ENCODE peak calls at places on chromosomes 16 and 17, in seven cellular contexts. One of them, this sample, is unnamed.

GRCh38 chr17:40361925-40362695 is 2.4 kb downstream of the GJD3 start:
- DNase-seq in astrocyte: no peak
- DNase-seq in fibroblast of pulmonary artery: no peak
- DNase-seq in breast epithelium: no peak
- DNase-seq in endothelial cell: no peak
- DNase-seq in A549: no peak
- DNase-seq in CD8-positive, alpha-beta T cell: no peak
- DNase-seq in this sample: no peak

GRCh38 chr17:74542166-74542565 is 3.7 kb downstream of the CD300C start:
- DNase-seq in astrocyte: no peak
- DNase-seq in fibroblast of pulmonary artery: no peak
- DNase-seq in breast epithelium: no peak
- DNase-seq in endothelial cell: no peak
- DNase-seq in A549: no peak
- DNase-seq in CD8-positive, alpha-beta T cell: no peak
- DNase-seq in this sample: no peak

GRCh38 chr17:4854181-4854681 is 21.1 kb downstream of the MINK1 start:
- DNase-seq in astrocyte: peak; percentile 44
- DNase-seq in fibroblast of pulmonary artery: no peak
- DNase-seq in breast epithelium: peak; percentile 85
- DNase-seq in endothelial cell: no peak
- DNase-seq in A549: peak; percentile 31
- DNase-seq in CD8-positive, alpha-beta T cell: no peak
- DNase-seq in this sample: no peak

GRCh38 chr17:3928394-3928793 is 12.1 kb upstream of the P2RX1 start:
- DNase-seq in astrocyte: no peak
- DNase-seq in fibroblast of pulmonary artery: no peak
- DNase-seq in breast epithelium: no peak
- DNase-seq in endothelial cell: no peak
- DNase-seq in A549: no peak
- DNase-seq in CD8-positive, alpha-beta T cell: no peak
- DNase-seq in this sample: no peak

GRCh38 chr16:15482068-15482747 is 47.8 kb downstream of the BMERB1 start:
- DNase-seq in astrocyte: peak; percentile 97
- DNase-seq in fibroblast of pulmonary artery: peak; percentile 95
- DNase-seq in breast epithelium: peak; percentile 35
- DNase-seq in endothelial cell: peak; percentile 6
- DNase-seq in A549: peak; percentile 99
- DNase-seq in CD8-positive, alpha-beta T cell: no peak
- DNase-seq in this sample: no peak

GRCh38 chr17:82153745-82154375 is 55.8 kb upstream of the FASN start:
- DNase-seq in astrocyte: peak; percentile 16
- DNase-seq in fibroblast of pulmonary artery: peak; percentile 77
- DNase-seq in breast epithelium: peak; percentile 75
- DNase-seq in endothelial cell: peak; percentile 87
- DNase-seq in A549: peak; percentile 78
- DNase-seq in CD8-positive, alpha-beta T cell: peak; percentile 92
- DNase-seq in this sample: peak; percentile 71

GRCh38 chr16:55091871-55092230 is 161.2 kb downstream of the IRX5 start:
- DNase-seq in astrocyte: no peak
- DNase-seq in fibroblast of pulmonary artery: no peak
- DNase-seq in breast epithelium: no peak
- DNase-seq in endothelial cell: no peak
- DNase-seq in A549: no peak
- DNase-seq in CD8-positive, alpha-beta T cell: no peak
- DNase-seq in this sample: no peak

GRCh38 chr16:25014500-25015147 is 545 bp downstream of the ARHGAP17 start:
- DNase-seq in astrocyte: peak; percentile 44
- DNase-seq in fibroblast of pulmonary artery: peak; percentile 58
- DNase-seq in breast epithelium: peak; percentile 30
- DNase-seq in endothelial cell: peak; percentile 45
- DNase-seq in A549: peak; percentile 47
- DNase-seq in CD8-positive, alpha-beta T cell: peak; percentile 55
- DNase-seq in this sample: peak; percentile 21

GRCh38 chr17:38729886-38730525 is at the start of gene CISD3:
- DNase-seq in astrocyte: peak; percentile 48
- DNase-seq in fibroblast of pulmonary artery: peak; percentile 80
- DNase-seq in breast epithelium: peak; percentile 62
- DNase-seq in endothelial cell: peak; percentile 84
- DNase-seq in A549: peak; percentile 88
- DNase-seq in CD8-positive, alpha-beta T cell: peak; percentile 92
- DNase-seq in this sample: peak; percentile 75

GRCh38 chr17:17877548-17878358 is 41.0 kb upstream of the SREBF1 start:
- DNase-seq in astrocyte: peak; percentile 95
- DNase-seq in fibroblast of pulmonary artery: peak; percentile 97
- DNase-seq in breast epithelium: peak; percentile 61
- DNase-seq in endothelial cell: no peak
- DNase-seq in A549: no peak
- DNase-seq in CD8-positive, alpha-beta T cell: no peak
- DNase-seq in this sample: no peak

GRCh38 chr16:30921748-30922419 is 1.5 kb upstream of the FBXL19 start:
- DNase-seq in astrocyte: peak; percentile 87
- DNase-seq in fibroblast of pulmonary artery: peak; percentile 92
- DNase-seq in breast epithelium: peak; percentile 93
- DNase-seq in endothelial cell: peak; percentile 98
- DNase-seq in A549: peak; percentile 83
- DNase-seq in CD8-positive, alpha-beta T cell: peak; percentile 92
- DNase-seq in this sample: peak; percentile 92

GRCh38 chr16:25051446-25052160 is 36.4 kb upstream of the ARHGAP17 start:
- DNase-seq in astrocyte: peak; percentile 78
- DNase-seq in fibroblast of pulmonary artery: peak; percentile 85
- DNase-seq in breast epithelium: no peak
- DNase-seq in endothelial cell: no peak
- DNase-seq in A549: peak; percentile 25
- DNase-seq in CD8-positive, alpha-beta T cell: no peak
- DNase-seq in this sample: no peak

GRCh38 chr17:13568746-13569739 is 32.7 kb downstream of the HS3ST3A1 start:
- DNase-seq in astrocyte: peak; percentile 64
- DNase-seq in fibroblast of pulmonary artery: no peak
- DNase-seq in breast epithelium: no peak
- DNase-seq in endothelial cell: no peak
- DNase-seq in A549: no peak
- DNase-seq in CD8-positive, alpha-beta T cell: no peak
- DNase-seq in this sample: no peak

GRCh38 chr17:64778367-64779290 is 116.5 kb upstream of the SMURF2 start:
- DNase-seq in astrocyte: no peak
- DNase-seq in fibroblast of pulmonary artery: no peak
- DNase-seq in breast epithelium: no peak
- DNase-seq in endothelial cell: peak; percentile 53
- DNase-seq in A549: no peak
- DNase-seq in CD8-positive, alpha-beta T cell: peak; percentile 62
- DNase-seq in this sample: peak; percentile 27

GRCh38 chr17:67245694-67246397 is 850 bp upstream of the HELZ start:
- DNase-seq in astrocyte: no peak
- DNase-seq in fibroblast of pulmonary artery: no peak
- DNase-seq in breast epithelium: no peak
- DNase-seq in endothelial cell: peak; percentile 53
- DNase-seq in A549: peak; percentile 17
- DNase-seq in CD8-positive, alpha-beta T cell: peak; percentile 65
- DNase-seq in this sample: peak; percentile 85

GRCh38 chr16:10871157-10871991 is 5.6 kb upstream of the CIITA start:
- DNase-seq in astrocyte: peak; percentile 94
- DNase-seq in fibroblast of pulmonary artery: peak; percentile 56
- DNase-seq in breast epithelium: peak; percentile 83
- DNase-seq in endothelial cell: no peak
- DNase-seq in A549: no peak
- DNase-seq in CD8-positive, alpha-beta T cell: peak; percentile 53
- DNase-seq in this sample: no peak

GRCh38 chr17:9937164-9937835 is 32.2 kb upstream of the RCVRN start:
- DNase-seq in astrocyte: peak; percentile 27
- DNase-seq in fibroblast of pulmonary artery: no peak
- DNase-seq in breast epithelium: no peak
- DNase-seq in endothelial cell: no peak
- DNase-seq in A549: no peak
- DNase-seq in CD8-positive, alpha-beta T cell: no peak
- DNase-seq in this sample: no peak

GRCh38 chr17:7932949-7933348 is 943 bp downstream of the CNTROB start:
- DNase-seq in astrocyte: peak; percentile 23
- DNase-seq in fibroblast of pulmonary artery: peak; percentile 49
- DNase-seq in breast epithelium: no peak
- DNase-seq in endothelial cell: peak; percentile 24
- DNase-seq in A549: peak; percentile 71
- DNase-seq in CD8-positive, alpha-beta T cell: no peak
- DNase-seq in this sample: no peak

GRCh38 chr16:90044111-90044551 is 24.9 kb upstream of the DBNDD1 start:
- DNase-seq in astrocyte: peak; percentile 18
- DNase-seq in fibroblast of pulmonary artery: no peak
- DNase-seq in breast epithelium: peak; percentile 66
- DNase-seq in endothelial cell: no peak
- DNase-seq in A549: peak; percentile 54
- DNase-seq in CD8-positive, alpha-beta T cell: no peak
- DNase-seq in this sample: no peak

GRCh38 chr16:74448990-74449389 is 27.7 kb upstream of the CLEC18B start:
- DNase-seq in astrocyte: peak; percentile 94
- DNase-seq in fibroblast of pulmonary artery: peak; percentile 97
- DNase-seq in breast epithelium: peak; percentile 44
- DNase-seq in endothelial cell: no peak
- DNase-seq in A549: peak; percentile 73
- DNase-seq in CD8-positive, alpha-beta T cell: no peak
- DNase-seq in this sample: no peak

GRCh38 chr16:58883131-58883530 is 149.0 kb upstream of the GOT2 start:
- DNase-seq in astrocyte: no peak
- DNase-seq in fibroblast of pulmonary artery: no peak
- DNase-seq in breast epithelium: no peak
- DNase-seq in endothelial cell: no peak
- DNase-seq in A549: no peak
- DNase-seq in CD8-positive, alpha-beta T cell: no peak
- DNase-seq in this sample: no peak

GRCh38 chr17:66580178-66580577 is 254.7 kb upstream of the CACNG5 start:
- DNase-seq in astrocyte: peak; percentile 41
- DNase-seq in fibroblast of pulmonary artery: peak; percentile 40
- DNase-seq in breast epithelium: no peak
- DNase-seq in endothelial cell: no peak
- DNase-seq in A549: peak; percentile 40
- DNase-seq in CD8-positive, alpha-beta T cell: no peak
- DNase-seq in this sample: no peak

GRCh38 chr17:36182176-36183000 is 6.0 kb upstream of the TBC1D3B start:
- DNase-seq in astrocyte: no peak
- DNase-seq in fibroblast of pulmonary artery: peak; percentile 9
- DNase-seq in breast epithelium: no peak
- DNase-seq in endothelial cell: peak; percentile 44
- DNase-seq in A549: no peak
- DNase-seq in CD8-positive, alpha-beta T cell: peak; percentile 47
- DNase-seq in this sample: peak; percentile 49

GRCh38 chr16:86584726-86585721 is 6.7 kb downstream of the FOXL1 start:
- DNase-seq in astrocyte: peak; percentile 76
- DNase-seq in fibroblast of pulmonary artery: no peak
- DNase-seq in breast epithelium: no peak
- DNase-seq in endothelial cell: no peak
- DNase-seq in A549: peak; percentile 54
- DNase-seq in CD8-positive, alpha-beta T cell: no peak
- DNase-seq in this sample: no peak

GRCh38 chr17:39709998-39710964 is 10.4 kb downstream of the ERBB2 start:
- DNase-seq in astrocyte: no peak
- DNase-seq in fibroblast of pulmonary artery: no peak
- DNase-seq in breast epithelium: no peak
- DNase-seq in endothelial cell: no peak
- DNase-seq in A549: no peak
- DNase-seq in CD8-positive, alpha-beta T cell: no peak
- DNase-seq in this sample: no peak

DNA sequence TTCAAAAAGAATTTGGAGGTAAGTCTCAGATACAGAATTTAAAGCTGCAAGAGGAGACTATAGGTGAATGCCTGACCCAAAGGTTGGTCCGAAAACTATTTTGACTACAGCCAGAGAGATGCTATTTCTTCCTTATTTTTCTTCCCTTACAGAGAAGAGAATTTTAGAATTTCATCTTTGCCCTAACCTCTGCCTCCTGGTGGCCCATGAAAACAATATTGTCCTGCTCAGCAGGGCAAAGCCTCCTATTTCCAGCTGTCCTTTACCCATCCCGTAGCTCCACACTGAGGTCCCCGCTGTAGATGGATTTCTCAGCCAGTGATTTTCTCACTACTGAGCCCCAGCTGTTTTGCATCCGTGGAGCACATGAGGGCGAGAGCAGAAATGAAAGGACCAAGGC is 24.6 kb downstream of the HOXB1 start:
- DNase-seq in astrocyte: no peak
- DNase-seq in fibroblast of pulmonary artery: no peak
- DNase-seq in breast epithelium: no peak
- DNase-seq in endothelial cell: no peak
- DNase-seq in A549: no peak
- DNase-seq in CD8-positive, alpha-beta T cell: no peak
- DNase-seq in this sample: no peak
- TF ChIP-seq CTCF in astrocyte: no peak
- TF ChIP-seq CTCF in fibroblast of pulmonary artery: peak; percentile 14
- TF ChIP-seq CTCF in breast epithelium: no peak
- TF ChIP-seq CTCF in endothelial cell: peak; percentile 14
- TF ChIP-seq CTCF in A549: no peak
- TF ChIP-seq CTCF in CD8-positive, alpha-beta T cell: no peak
- TF ChIP-seq CTCF in this sample: no peak

GRCh38 chr16:57096192-57096591 is 3.8 kb downstream of the CPNE2 start:
- DNase-seq in astrocyte: no peak
- DNase-seq in fibroblast of pulmonary artery: no peak
- DNase-seq in breast epithelium: no peak
- DNase-seq in endothelial cell: no peak
- DNase-seq in A549: no peak
- DNase-seq in CD8-positive, alpha-beta T cell: no peak
- DNase-seq in this sample: no peak
- TF ChIP-seq CTCF in astrocyte: no peak
- TF ChIP-seq CTCF in fibroblast of pulmonary artery: no peak
- TF ChIP-seq CTCF in breast epithelium: no peak
- TF ChIP-seq CTCF in endothelial cell: no peak
- TF ChIP-seq CTCF in A549: no peak
- TF ChIP-seq CTCF in CD8-positive, alpha-beta T cell: no peak
- TF ChIP-seq CTCF in this sample: no peak

DNA sequence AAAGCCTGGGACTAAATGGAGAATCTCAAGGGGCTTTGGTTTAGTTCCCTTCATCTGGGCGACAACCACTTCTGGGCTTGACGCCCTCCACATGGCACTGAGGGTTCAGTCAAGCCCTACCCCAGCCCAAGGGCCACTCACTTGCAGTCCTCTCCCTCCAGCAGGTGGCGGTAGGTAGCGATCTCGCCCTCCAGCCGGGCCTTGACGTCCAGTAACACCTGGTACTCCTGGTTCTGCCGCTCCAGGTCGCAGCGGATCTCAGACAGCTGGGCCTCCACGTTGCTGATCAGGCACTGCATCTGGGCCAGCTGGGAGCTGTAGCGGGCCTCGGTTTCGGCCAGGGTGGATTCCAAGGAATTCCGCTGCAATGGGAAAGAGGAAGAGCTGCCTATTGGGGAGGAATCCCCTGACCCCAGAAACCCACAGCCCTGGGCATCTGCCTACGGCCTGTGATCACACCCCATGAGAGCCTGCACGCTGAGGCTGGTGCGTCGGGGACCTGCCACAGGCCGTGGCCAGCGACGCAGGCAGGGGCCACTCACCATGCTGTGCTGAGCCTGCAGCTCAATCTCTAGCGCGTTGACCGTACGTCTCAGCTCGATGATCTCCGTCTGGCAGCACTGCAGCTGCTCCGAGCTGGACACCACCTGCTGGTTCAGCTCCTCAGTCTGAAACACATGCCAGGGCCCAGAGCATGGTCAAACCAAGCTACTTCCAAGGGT is 2.7 kb downstream of the KRT36 start:
- DNase-seq in astrocyte: no peak
- DNase-seq in fibroblast of pulmonary artery: no peak
- DNase-seq in breast epithelium: no peak
- DNase-seq in endothelial cell: peak; percentile 69
- DNase-seq in A549: peak; percentile 48
- DNase-seq in CD8-positive, alpha-beta T cell: no peak
- DNase-seq in this sample: no peak
- TF ChIP-seq CTCF in astrocyte: peak; percentile 9
- TF ChIP-seq CTCF in fibroblast of pulmonary artery: peak; percentile 48
- TF ChIP-seq CTCF in breast epithelium: no peak
- TF ChIP-seq CTCF in endothelial cell: peak; percentile 58
- TF ChIP-seq CTCF in A549: peak; percentile 45
- TF ChIP-seq CTCF in CD8-positive, alpha-beta T cell: no peak
- TF ChIP-seq CTCF in this sample: peak; percentile 49

GRCh38 chr17:28488154-28488883 is 14.9 kb downstream of the SLC13A2 start:
- DNase-seq in astrocyte: no peak
- DNase-seq in fibroblast of pulmonary artery: no peak
- DNase-seq in breast epithelium: no peak
- DNase-seq in endothelial cell: no peak
- DNase-seq in A549: no peak
- DNase-seq in CD8-positive, alpha-beta T cell: no peak
- DNase-seq in this sample: peak; percentile 28
- TF ChIP-seq CTCF in astrocyte: no peak
- TF ChIP-seq CTCF in fibroblast of pulmonary artery: no peak
- TF ChIP-seq CTCF in breast epithelium: no peak
- TF ChIP-seq CTCF in endothelial cell: no peak
- TF ChIP-seq CTCF in A549: peak; percentile 13
- TF ChIP-seq CTCF in CD8-positive, alpha-beta T cell: no peak
- TF ChIP-seq CTCF in this sample: no peak